ENCODE peak calls at places on chromosomes 6 and 20, in ten cellular contexts. Q is WERI-Rb-1, J is GM23248, P is ureter, M is NCI-H1417, G is NCI-H2171 treated with DMSO at 0.1 percent for 48 hours, B is RCC 7860, W is Kasumi-1, H is islet precursor cell, N is sciatic nerve. I is an unnamed sample.
A peak's percentile ranks its signal among the peaks of the same experiment; 100 is the strongest.

GRCh38 chr6:149225370-149225769 is 92.1 kb upstream of the TAB2 start:
- DNase-seq in Q (no peak), J (no peak), P (no peak), M (no peak), G (no peak), B (no peak), W (no peak), H (no peak), N (no peak), I (no peak)

GRCh38 chr6:17277256-17277655 is 3.9 kb upstream of the RBM24 start:
- DNase-seq in Q (no peak), J (peak; percentile 15), P (no peak), M (no peak), G (no peak), B (no peak), W (no peak), H (no peak), N (no peak), I (no peak)

GRCh38 chr6:71091946-71092345 is 135.1 kb upstream of the B3GAT2 start:
- DNase-seq in Q (no peak), J (no peak), P (no peak), M (no peak), G (no peak), B (no peak), W (no peak), H (no peak), N (no peak), I (no peak)

GRCh38 chr20:19964289-19965263 is 52.6 kb upstream of the NAA20 start:
- DNase-seq in Q (no peak), J (peak; percentile 94), P (peak; percentile 70), M (peak; percentile 7), G (peak; percentile 83), B (peak; percentile 57), W (no peak), H (peak; percentile 89), N (peak; percentile 72), I (no peak)

GRCh38 chr20:42018979-42019378 is 400.8 kb upstream of the CHD6 start:
- DNase-seq in Q (peak; percentile 55), J (no peak), P (no peak), M (no peak), G (no peak), B (no peak), W (no peak), H (no peak), N (no peak), I (no peak)

GRCh38 chr6:169169941-169170582 is 83.6 kb downstream of the THBS2 start:
- DNase-seq in Q (no peak), J (no peak), P (peak; percentile 32), M (no peak), G (no peak), B (no peak), W (no peak), H (no peak), N (no peak), I (no peak)

GRCh38 chr20:39875493-39876110 is 813.4 kb downstream of the MAFB start:
- DNase-seq in Q (no peak), J (no peak), P (no peak), M (no peak), G (no peak), B (no peak), W (no peak), H (peak; percentile 82), N (no peak), I (no peak)

GRCh38 chr20:63734946-63735858 is 1.3 kb upstream of the LIME1 start:
- DNase-seq in Q (no peak), J (no peak), P (no peak), M (no peak), G (no peak), B (no peak), W (no peak), H (no peak), N (peak; percentile 58), I (no peak)

GRCh38 chr6:35034411-35035171 is 106.5 kb downstream of the TCP11 start:
- DNase-seq in Q (no peak), J (peak; percentile 68), P (no peak), M (no peak), G (no peak), B (no peak), W (no peak), H (no peak), N (no peak), I (no peak)

I was measured in HCT116.